ENCODE peak calls at places on chromosome 17, in seven cellular contexts. S is nephron progenitor cell; I is activated CD4-positive, alpha-beta T cell treated with anti-CD3 and anti-CD28 coated beads for 48 hours; W is colonic mucosa; J is stimulated activated CD8-positive, alpha-beta memory T cell treated with anti-CD3 and anti-CD28 coated beads, Interleukin-4, amount 100 ng/mL, for 1 hour; U is activated effector memory CD4-positive, alpha-beta T cell treated with Interleukin-2 at 50 U/mL for 16 hours; Y is M059J. R is an unnamed sample.

GRCh38 chr17:49914096-49914490 is 54.9 kb upstream of the DLX4 start:
- DNase-seq in I (no peak), S (no peak), Y (peak), U (no peak), W (no peak), J (no peak), R (no peak)

GRCh38 chr17:20008242-20009051 is 712 bp upstream of the SPECC1 start:
- DNase-seq in U (no peak), J (no peak), S (peak), W (peak), I (peak), Y (peak), R (peak)

GRCh38 chr17:44552361-44552760 is 4.9 kb upstream of the FZD2 start:
- DNase-seq in I (no peak), Y (no peak), U (no peak), W (no peak), J (no peak), S (no peak), R (no peak)

GRCh38 chr17:62882878-62883277 is 74.8 kb upstream of the MARCHF10 start:
- DNase-seq in J (no peak), Y (no peak), I (no peak), S (no peak), U (no peak), W (no peak), R (no peak)

GRCh38 chr17:83196088-83196765 is 116.8 kb downstream of the METRNL start:
- DNase-seq in J (no peak), W (no peak), U (no peak), S (no peak), Y (peak), I (peak), R (no peak)

GRCh38 chr17:56832446-56832845 is 1.3 kb downstream of the C17orf67 start:
- DNase-seq in W (no peak), S (no peak), Y (peak), J (no peak), U (no peak), I (no peak), R (no peak)

GRCh38 chr17:48961516-48962233 is 6.7 kb downstream of the GIP start:
- DNase-seq in Y (peak), W (no peak), J (no peak), U (no peak), I (no peak), S (peak), R (no peak)

GRCh38 chr17:29292071-29292991 is 1.6 kb downstream of the NUFIP2 start:
- DNase-seq in S (peak), J (peak), I (peak), U (peak), W (peak), Y (peak), R (peak)

GRCh38 chr17:35645923-35646322 is 58.8 kb downstream of the AP2B1 start:
- DNase-seq in Y (no peak), U (no peak), J (no peak), S (no peak), I (no peak), W (no peak), R (no peak)

GRCh38 chr17:62017912-62018311 is 47.2 kb downstream of the MED13 start:
- DNase-seq in U (no peak), I (no peak), J (no peak), W (no peak), Y (peak), S (no peak), R (no peak)

GRCh38 chr17:42456223-42457106 is 2.2 kb upstream of the ATP6V0A1 start:
- DNase-seq in I (no peak), S (no peak), Y (peak), W (no peak), J (no peak), U (no peak), R (peak)

GRCh38 chr17:51472670-51473069 is 212.3 kb downstream of the UTP18 start:
- DNase-seq in I (no peak), S (no peak), Y (no peak), J (no peak), W (no peak), U (no peak), R (no peak)

GRCh38 chr17:49514374-49514738 is 19.3 kb downstream of the NGFR start:
- DNase-seq in Y (no peak), S (no peak), J (no peak), U (no peak), I (no peak), W (no peak), R (no peak)

GRCh38 chr17:58304735-58305486 is 23.7 kb downstream of the TSPOAP1 start:
- DNase-seq in S (no peak), I (no peak), Y (no peak), J (no peak), U (no peak), W (peak), R (no peak)

R was measured in GM10248.